ENCODE peak calls at places on chromosomes 16 and 17, in nine cellular contexts. S, J, M, L, E, O, I, H and P are unnamed samples.

GRCh38 chr17:66347661-66348604 is 45.5 kb downstream of the PRKCA start:
- DNase-seq in L (no peak), J (no peak), M (peak; percentile 33), S (no peak), E (no peak), I (peak; percentile 54), O (no peak), H (no peak), P (no peak)

GRCh38 chr17:70855401-70856054 is 686.2 kb downstream of the KCNJ2 start:
- DNase-seq in J (no peak), S (no peak), I (peak; percentile 90), M (no peak), O (no peak), E (no peak), H (peak; percentile 14), L (no peak), P (no peak)

GRCh38 chr17:61285483-61286320 is 113.9 kb upstream of the TBX2 start:
- DNase-seq in H (no peak), L (no peak), S (no peak), M (no peak), J (no peak), O (no peak), E (no peak), I (peak; percentile 98), P (no peak)

GRCh38 chr17:37637956-37638355 is 5.3 kb downstream of the DDX52 start:
- DNase-seq in O (no peak), M (no peak), H (no peak), S (no peak), I (no peak), E (no peak), J (no peak), L (no peak), P (no peak)

GRCh38 chr17:32928527-32929287 is 754 bp downstream of the TMEM98 start:
- DNase-seq in H (no peak), M (no peak), I (peak; percentile 26), E (no peak), L (no peak), J (no peak), S (no peak), O (no peak), P (no peak)

GRCh38 chr16:10579965-10580918 is at the start of gene EMP2:
- DNase-seq in O (no peak), M (peak; percentile 73), L (peak; percentile 90), I (peak; percentile 65), H (peak; percentile 65), J (peak; percentile 46), E (no peak), S (peak; percentile 67), P (peak; percentile 68)

GRCh38 chr17:10270258-10270657 is 71.9 kb upstream of the GAS7 start:
- DNase-seq in L (no peak), J (no peak), S (no peak), O (no peak), H (no peak), I (no peak), E (no peak), M (no peak), P (no peak)

GRCh38 chr17:49851387-49852291 is 3.8 kb upstream of the TAC4 start:
- DNase-seq in L (peak; percentile 66), E (no peak), S (peak; percentile 33), M (peak; percentile 77), I (peak; percentile 59), O (no peak), J (peak; percentile 88), H (peak; percentile 65), P (peak; percentile 75)

GRCh38 chr17:58517928-58518609 is 3.6 kb upstream of the MTMR4 start:
- DNase-seq in O (peak; percentile 100), J (peak; percentile 100), L (peak; percentile 100), H (peak; percentile 99), I (peak; percentile 100), M (peak; percentile 100), S (peak; percentile 99), E (peak; percentile 99), P (peak; percentile 100)

GRCh38 chr17:58514795-58515157 is 338 bp upstream of the MTMR4 start:
- DNase-seq in H (no peak), O (no peak), S (no peak), J (no peak), E (no peak), M (no peak), I (no peak), L (no peak), P (no peak)

GRCh38 chr17:58515286-58515685 is 848 bp upstream of the MTMR4 start:
- DNase-seq in L (no peak), O (no peak), S (no peak), E (no peak), M (no peak), J (no peak), H (no peak), I (no peak), P (no peak)

GRCh38 chr17:58516644-58517377 is 2.4 kb upstream of the MTMR4 start:
- DNase-seq in S (no peak), H (no peak), O (no peak), J (no peak), I (no peak), M (no peak), L (no peak), E (no peak), P (no peak)

DNA sequence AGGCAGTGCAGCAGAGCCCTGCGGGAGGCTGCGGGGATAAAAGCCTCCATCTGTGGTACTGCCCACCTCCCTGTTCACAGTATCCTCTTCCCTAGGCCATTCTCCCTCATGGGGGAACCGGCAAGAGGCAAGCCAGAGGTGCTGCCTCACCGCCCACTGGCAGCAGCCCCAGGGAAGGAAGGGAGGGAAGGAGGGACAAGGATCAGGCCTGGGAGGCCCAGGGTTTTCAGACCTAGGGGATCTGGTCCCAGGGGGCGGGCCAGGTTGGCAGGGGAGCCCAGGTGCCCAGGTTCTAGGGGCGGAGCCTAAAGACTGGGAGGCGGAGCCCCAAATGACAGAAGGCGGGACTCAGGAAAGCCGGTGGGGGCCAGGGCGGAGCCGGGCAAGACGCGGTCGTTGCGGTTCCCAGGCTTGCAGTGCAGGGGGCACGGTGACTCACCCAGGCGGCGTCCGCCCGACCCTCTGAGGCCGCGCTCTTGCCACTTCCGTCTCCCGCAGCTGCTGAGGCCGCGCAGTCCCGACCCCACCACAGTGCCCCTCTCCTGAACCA is 3.0 kb upstream of the MTMR4 start:
- DNase-seq in L (peak; percentile 70), J (no peak), H (no peak), O (no peak), I (no peak), E (no peak), M (no peak), S (no peak), P (no peak)
- TF ChIP-seq POLR2A in L (peak; percentile 48), J (peak; percentile 47), H (peak; percentile 83), O (peak; percentile 48), I (no peak), E (peak; percentile 86), M (no peak), S (peak; percentile 39), P (no peak)

GRCh38 chr16:1081734-1082265 is 9.3 kb downstream of the SSTR5 start:
- DNase-seq in H (no peak), I (no peak), E (no peak), L (no peak), O (no peak), M (no peak), S (no peak), J (no peak), P (no peak)

GRCh38 chr16:1082266-1082951 is 9.9 kb downstream of the SSTR5 start:
- DNase-seq in I (peak; percentile 12), J (peak; percentile 48), H (no peak), E (no peak), S (no peak), M (no peak), L (no peak), O (no peak), P (no peak)

GRCh38 chr16:1082952-1083675 is 10.6 kb downstream of the SSTR5 start:
- DNase-seq in M (no peak), E (no peak), H (no peak), S (no peak), I (no peak), L (no peak), O (no peak), J (peak; percentile 54), P (no peak)

GRCh38 chr16:1088295-1089170 is 7.5 kb downstream of the C1QTNF8 start:
- DNase-seq in I (no peak), S (no peak), L (no peak), O (no peak), J (no peak), M (no peak), H (no peak), E (no peak), P (no peak)

GRCh38 chr16:1084971-1085370 is 11.1 kb downstream of the C1QTNF8 start:
- DNase-seq in H (no peak), O (no peak), E (no peak), M (no peak), L (no peak), J (no peak), I (no peak), S (no peak), P (no peak)
- H3K27ac ChIP-seq in H (no peak overlapping the region), O (no peak overlapping the region), E (no peak overlapping the region), M (no peak overlapping the region), L (no peak overlapping the region), J (no peak overlapping the region), I (no peak overlapping the region), S (no peak overlapping the region), P (no peak overlapping the region)

DNA sequence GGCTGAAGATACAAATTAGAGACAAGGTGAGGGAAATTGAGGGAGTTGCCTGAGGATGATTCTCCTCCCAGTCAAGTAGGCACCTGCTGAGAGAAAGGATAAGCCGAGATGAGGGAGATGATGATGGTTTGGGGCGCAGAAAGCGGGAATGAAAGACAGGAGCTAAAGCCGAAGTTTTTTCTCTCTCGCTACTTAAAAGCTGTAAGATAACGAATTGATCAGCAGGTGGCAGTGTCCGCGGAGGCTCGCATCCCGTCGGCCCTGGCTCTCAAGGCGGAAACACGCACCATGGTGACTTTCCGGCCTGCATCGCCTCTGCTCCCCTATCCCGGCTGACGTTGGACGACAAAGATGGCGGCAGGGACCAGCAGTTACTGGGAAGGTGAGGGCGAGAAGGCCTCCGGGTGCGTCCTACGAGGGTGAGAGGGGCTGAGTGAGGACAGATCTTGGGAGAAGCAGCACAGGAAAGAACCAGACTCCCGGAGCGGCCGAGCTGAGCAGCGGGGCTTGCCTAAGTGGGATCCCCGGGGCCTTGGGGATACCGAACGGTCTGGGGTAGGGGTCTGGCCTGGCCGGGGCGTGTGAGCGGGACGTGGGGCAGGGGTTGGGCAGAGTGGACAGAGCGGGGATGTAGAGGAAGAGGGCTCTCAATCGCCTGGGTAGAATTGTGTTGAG is at the start of gene GOSR1:
- DNase-seq in L (peak; percentile 96), S (peak; percentile 83), E (peak; percentile 79), J (peak; percentile 97), O (peak; percentile 48), H (peak; percentile 94), M (peak; percentile 93), I (peak; percentile 95), P (peak; percentile 98)
- TF ChIP-seq POLR2A in L (peak; percentile 94), S (no peak), E (peak; percentile 100), J (peak; percentile 70), O (peak; percentile 52), H (peak; percentile 96), M (no peak), I (peak; percentile 95), P (no peak)

GRCh38 chr17:78918979-78919378 is 6.2 kb downstream of the TIMP2 start:
- DNase-seq in O (no peak), E (no peak), M (no peak), L (no peak), H (peak; percentile 27), J (no peak), I (no peak), S (no peak), P (no peak)

GRCh38 chr17:78912082-78912481 is 9.1 kb upstream of the CEP295NL start:
- DNase-seq in J (peak; percentile 70), E (no peak), H (peak; percentile 65), S (no peak), M (no peak), I (no peak), L (no peak), O (no peak), P (no peak)

GRCh38 chr17:78917451-78918307 is 7.5 kb downstream of the TIMP2 start:
- DNase-seq in I (no peak), J (no peak), S (no peak), H (no peak), M (no peak), O (no peak), E (no peak), L (no peak), P (no peak)

GRCh38 chr17:78919816-78920516 is 5.2 kb downstream of the TIMP2 start:
- DNase-seq in H (no peak), I (no peak), E (no peak), L (no peak), J (no peak), M (no peak), S (no peak), O (no peak), P (no peak)

GRCh38 chr17:78915872-78916632 is 9.1 kb downstream of the TIMP2 start:
- DNase-seq in I (no peak), E (no peak), M (peak; percentile 20), L (peak; percentile 50), J (peak; percentile 82), H (no peak), O (no peak), S (no peak), P (peak; percentile 60)
- H3K27ac ChIP-seq in I (peak overlapping the region; percentile 42), E (no peak overlapping the region), M (peak overlapping the region; percentile 41), L (peak overlapping the region; percentile 77), J (peak overlapping the region; percentile 82), H (peak overlapping the region; percentile 43), O (peak overlapping the region; percentile 92), S (peak overlapping the region; percentile 49), P (peak overlapping the region; percentile 84)